ENCODE peak calls at places on chromosomes 12 and 14, in six cellular contexts. N is NB4; G is EH; K is astrocyte of the cerebellum; O is T-helper 9 cell; T is activated CD4-positive, alpha-beta memory T cell treated with anti-CD3 and anti-CD28 coated beads, Interleukin-2, amount 10 ng/mL, durations not matched to agents 7 days and 5 days. J is an unnamed sample.

GRCh38 chr14:88422036-88422435 is 36.6 kb downstream of the SPATA7 start:
- DNase-seq in G (peak; percentile 11), O (no peak), K (no peak), T (no peak), N (no peak), J (no peak)

GRCh38 chr12:30000401-30000800 is 216.7 kb upstream of the TMTC1 start:
- DNase-seq in O (no peak), G (no peak), T (no peak), N (no peak), K (peak; percentile 96), J (peak; percentile 4)

GRCh38 chr14:93019367-93019843 is 96.3 kb downstream of the ITPK1 start:
- DNase-seq in T (no peak), G (no peak), O (no peak), N (no peak), K (no peak), J (no peak)

GRCh38 chr12:72057330-72057911 is 118.8 kb downstream of the TPH2 start:
- DNase-seq in T (no peak), G (peak; percentile 14), K (no peak), N (no peak), O (no peak), J (no peak)

GRCh38 chr14:35197015-35197414 is 74.7 kb downstream of the PRORP start:
- DNase-seq in N (no peak), G (peak; percentile 62), K (no peak), T (no peak), O (no peak), J (peak; percentile 11)

GRCh38 chr14:67385618-67386017 is 25.5 kb downstream of the EIF2S1 start:
- DNase-seq in N (no peak), K (no peak), O (no peak), T (no peak), G (no peak), J (no peak)

GRCh38 chr12:113726254-113726819 is 239.8 kb downstream of the RBM19 start:
- DNase-seq in T (no peak), K (no peak), O (no peak), G (no peak), N (no peak), J (no peak)

GRCh38 chr14:50447491-50447890 is 50.8 kb upstream of the CDKL1 start:
- DNase-seq in N (no peak), O (no peak), G (peak; percentile 17), T (no peak), K (no peak), J (no peak)

GRCh38 chr12:101792046-101792931 is 38.5 kb downstream of the GNPTAB start:
- DNase-seq in K (no peak), N (no peak), G (no peak), O (no peak), T (no peak), J (no peak)

GRCh38 chr14:94357166-94357565 is 31.2 kb downstream of the SERPINA1 start:
- DNase-seq in O (no peak), K (no peak), N (no peak), T (no peak), G (no peak), J (no peak)

GRCh38 chr14:78319826-78320635 is 149.9 kb downstream of the NRXN3 start:
- DNase-seq in N (no peak), O (no peak), K (no peak), T (no peak), G (no peak), J (no peak)

GRCh38 chr12:12803186-12803585 is 10.0 kb upstream of the DDX47 start:
- DNase-seq in T (peak; percentile 71), O (no peak), N (peak; percentile 68), K (peak; percentile 38), G (peak; percentile 77), J (peak; percentile 32)

GRCh38 chr14:90560529-90560928 is 163.7 kb downstream of the CALM1 start:
- DNase-seq in T (no peak), N (no peak), O (no peak), G (no peak), K (no peak), J (no peak)

GRCh38 chr12:2416158-2416557 is 363.4 kb downstream of the CACNA1C start:
- DNase-seq in G (no peak), K (no peak), O (no peak), N (no peak), T (no peak), J (no peak)

GRCh38 chr12:121468451-121468850 is 68.5 kb downstream of the RNF34 start:
- DNase-seq in T (no peak), K (no peak), O (no peak), G (no peak), N (no peak), J (no peak)